ENCODE peak calls at places on chromosomes 7 and 10, in four cellular contexts. One of them, this sample, is unnamed.
A peak's percentile ranks its signal among the peaks of the same experiment; 100 is the strongest.

GRCh38 chr7:2701832-2702593 is 14.0 kb downstream of the AMZ1 start:
- DNase-seq in HepG2: no peak
- DNase-seq in K562: no peak
- DNase-seq in GM12878: no peak
- DNase-seq in this sample: no peak

GRCh38 chr10:75403144-75404022 is 1.8 kb upstream of the ZNF503 start:
- DNase-seq in HepG2: peak; percentile 18
- DNase-seq in K562: no peak
- DNase-seq in GM12878: no peak
- DNase-seq in this sample: peak; percentile 64

GRCh38 chr7:23474098-23474828 is 4.0 kb upstream of the IGF2BP3 start:
- DNase-seq in HepG2: peak; percentile 96
- DNase-seq in K562: peak; percentile 96
- DNase-seq in GM12878: peak; percentile 76
- DNase-seq in this sample: peak; percentile 97

GRCh38 chr10:49601857-49602256 is 8.3 kb upstream of the SLC18A3 start:
- DNase-seq in HepG2: no peak
- DNase-seq in K562: no peak
- DNase-seq in GM12878: no peak
- DNase-seq in this sample: no peak

GRCh38 chr7:102872460-102872859 is 40.3 kb upstream of the LRRC17 start:
- DNase-seq in HepG2: no peak
- DNase-seq in K562: no peak
- DNase-seq in GM12878: no peak
- DNase-seq in this sample: no peak

GRCh38 chr7:159118220-159118595 is 26.5 kb downstream of the VIPR2 start:
- DNase-seq in HepG2: no peak
- DNase-seq in K562: no peak
- DNase-seq in GM12878: no peak
- DNase-seq in this sample: no peak

GRCh38 chr10:116767235-116767634 is 24.9 kb upstream of the HSPA12A start:
- DNase-seq in HepG2: no peak
- DNase-seq in K562: no peak
- DNase-seq in GM12878: no peak
- DNase-seq in this sample: no peak

GRCh38 chr7:131107343-131108211 is 220.1 kb upstream of the MKLN1 start:
- DNase-seq in HepG2: peak; percentile 83
- DNase-seq in K562: peak; percentile 75
- DNase-seq in GM12878: no peak
- DNase-seq in this sample: peak; percentile 32

GRCh38 chr7:87474533-87475358 is 734 bp downstream of the ABCB4 start:
- DNase-seq in HepG2: no peak
- DNase-seq in K562: no peak
- DNase-seq in GM12878: peak; percentile 96
- DNase-seq in this sample: no peak

GRCh38 chr7:80611779-80612178 is 26.7 kb upstream of the CD36 start:
- DNase-seq in HepG2: peak; percentile 95
- DNase-seq in K562: no peak
- DNase-seq in GM12878: no peak
- DNase-seq in this sample: no peak

GRCh38 chr10:68208424-68209042 is 23.4 kb downstream of the ATOH7 start:
- DNase-seq in HepG2: peak; percentile 72
- DNase-seq in K562: no peak
- DNase-seq in GM12878: peak; percentile 20
- DNase-seq in this sample: peak; percentile 82

GRCh38 chr10:80530251-80530650 is 7.5 kb upstream of the SH2D4B start:
- DNase-seq in HepG2: peak; percentile 40
- DNase-seq in K562: no peak
- DNase-seq in GM12878: no peak
- DNase-seq in this sample: no peak

GRCh38 chr10:16436758-16437539 is at the start of gene PTER:
- DNase-seq in HepG2: peak; percentile 78
- DNase-seq in K562: peak; percentile 97
- DNase-seq in GM12878: peak; percentile 89
- DNase-seq in this sample: peak; percentile 99

GRCh38 chr7:288671-289101 is 1.3 kb upstream of the FOXL3 start:
- DNase-seq in HepG2: no peak
- DNase-seq in K562: no peak
- DNase-seq in GM12878: no peak
- DNase-seq in this sample: no peak

GRCh38 chr10:103995134-103995533 is 28.2 kb downstream of the SLK start:
- DNase-seq in HepG2: no peak
- DNase-seq in K562: no peak
- DNase-seq in GM12878: no peak
- DNase-seq in this sample: no peak

GRCh38 chr10:117653170-117653515 is 110.6 kb downstream of the EMX2 start:
- DNase-seq in HepG2: peak; percentile 8
- DNase-seq in K562: no peak
- DNase-seq in GM12878: peak; percentile 98
- DNase-seq in this sample: no peak

GRCh38 chr7:151113344-151114150 is 27.3 kb downstream of the AGAP3 start:
- DNase-seq in HepG2: no peak
- DNase-seq in K562: peak; percentile 82
- DNase-seq in GM12878: no peak
- DNase-seq in this sample: peak; percentile 42

GRCh38 chr10:69262249-69262864 is 15.9 kb upstream of the HK1 start:
- DNase-seq in HepG2: no peak
- DNase-seq in K562: no peak
- DNase-seq in GM12878: no peak
- DNase-seq in this sample: no peak

GRCh38 chr7:47193003-47193402 is 388.9 kb downstream of the TNS3 start:
- DNase-seq in HepG2: no peak
- DNase-seq in K562: no peak
- DNase-seq in GM12878: no peak
- DNase-seq in this sample: no peak

GRCh38 chr7:23017303-23017702 is 3.4 kb upstream of the HYCC1 start:
- DNase-seq in HepG2: no peak
- DNase-seq in K562: no peak
- DNase-seq in GM12878: no peak
- DNase-seq in this sample: no peak

GRCh38 chr7:121832347-121832746 is 40.6 kb upstream of the PTPRZ1 start:
- DNase-seq in HepG2: no peak
- DNase-seq in K562: no peak
- DNase-seq in GM12878: no peak
- DNase-seq in this sample: no peak

GRCh38 chr7:74173866-74174605 is at the start of gene EIF4H:
- DNase-seq in HepG2: peak; percentile 78
- DNase-seq in K562: peak; percentile 96
- DNase-seq in GM12878: peak; percentile 58
- DNase-seq in this sample: peak; percentile 93

GRCh38 chr7:158737064-158737695 is 32.6 kb upstream of the NCAPG2 start:
- DNase-seq in HepG2: no peak
- DNase-seq in K562: no peak
- DNase-seq in GM12878: no peak
- DNase-seq in this sample: no peak

GRCh38 chr7:99124236-99124635 is 19.7 kb downstream of the SMURF1 start:
- DNase-seq in HepG2: no peak
- DNase-seq in K562: no peak
- DNase-seq in GM12878: no peak
- DNase-seq in this sample: no peak

GRCh38 chr10:89171263-89171872 is 35.7 kb downstream of the CH25H start:
- DNase-seq in HepG2: no peak
- DNase-seq in K562: no peak
- DNase-seq in GM12878: no peak
- DNase-seq in this sample: no peak

GRCh38 chr10:27558612-27559020 is 54.5 kb downstream of the RAB18 start:
- DNase-seq in HepG2: peak; percentile 68
- DNase-seq in K562: peak; percentile 32
- DNase-seq in GM12878: no peak
- DNase-seq in this sample: peak; percentile 55

GRCh38 chr7:87966271-87966670 is 32.2 kb downstream of the ADAM22 start:
- DNase-seq in HepG2: no peak
- DNase-seq in K562: no peak
- DNase-seq in GM12878: no peak
- DNase-seq in this sample: no peak

GRCh38 chr7:1544178-1544895 is 11.7 kb downstream of the TMEM184A start:
- DNase-seq in HepG2: no peak
- DNase-seq in K562: no peak
- DNase-seq in GM12878: no peak
- DNase-seq in this sample: no peak

GRCh38 chr7:127187740-127188139 is 65.0 kb downstream of the GRM8 start:
- DNase-seq in HepG2: no peak
- DNase-seq in K562: no peak
- DNase-seq in GM12878: no peak
- DNase-seq in this sample: no peak

GRCh38 chr7:150962743-150963399 is 15.2 kb downstream of the KCNH2 start:
- DNase-seq in HepG2: peak; percentile 18
- DNase-seq in K562: peak; percentile 81
- DNase-seq in GM12878: no peak
- DNase-seq in this sample: peak; percentile 83

GRCh38 chr7:497946-498655 is 21.5 kb downstream of the PDGFA start:
- DNase-seq in HepG2: no peak
- DNase-seq in K562: no peak
- DNase-seq in GM12878: no peak
- DNase-seq in this sample: no peak

GRCh38 chr7:108920490-108920889 is 350.8 kb downstream of the DNAJB9 start:
- DNase-seq in HepG2: no peak
- DNase-seq in K562: no peak
- DNase-seq in GM12878: no peak
- DNase-seq in this sample: no peak

GRCh38 chr7:37916017-37916672 is 472 bp downstream of the SFRP4 start:
- DNase-seq in HepG2: no peak
- DNase-seq in K562: no peak
- DNase-seq in GM12878: no peak
- DNase-seq in this sample: peak; percentile 42

GRCh38 chr7:134902058-134902457 is 84.2 kb upstream of the AGBL3 start:
- DNase-seq in HepG2: no peak
- DNase-seq in K562: no peak
- DNase-seq in GM12878: no peak
- DNase-seq in this sample: no peak

GRCh38 chr7:229184-229964 is 37.0 kb downstream of the FAM20C start:
- DNase-seq in HepG2: no peak
- DNase-seq in K562: no peak
- DNase-seq in GM12878: no peak
- DNase-seq in this sample: no peak

GRCh38 chr10:124022066-124022465 is 71.3 kb downstream of the CHST15 start:
- DNase-seq in HepG2: no peak
- DNase-seq in K562: no peak
- DNase-seq in GM12878: no peak
- DNase-seq in this sample: no peak

GRCh38 chr7:87797798-87798403 is 78.3 kb downstream of the SLC25A40 start:
- DNase-seq in HepG2: peak; percentile 48
- DNase-seq in K562: no peak
- DNase-seq in GM12878: peak; percentile 45
- DNase-seq in this sample: no peak

GRCh38 chr10:75397571-75397921 is 4.0 kb downstream of the ZNF503 start:
- DNase-seq in HepG2: no peak
- DNase-seq in K562: no peak
- DNase-seq in GM12878: no peak
- DNase-seq in this sample: no peak

GRCh38 chr10:102196893-102197292 is 29.2 kb upstream of the ELOVL3 start:
- DNase-seq in HepG2: no peak
- DNase-seq in K562: no peak
- DNase-seq in GM12878: no peak
- DNase-seq in this sample: no peak
- TF ChIP-seq SP1 in HepG2: no peak
- TF ChIP-seq SP1 in K562: no peak
- TF ChIP-seq SP1 in GM12878: no peak
- TF ChIP-seq SP1 in this sample: no peak

GRCh38 chr10:21493841-21494220 is 31.7 kb downstream of the SKIDA1 start:
- DNase-seq in HepG2: no peak
- DNase-seq in K562: no peak
- DNase-seq in GM12878: no peak
- DNase-seq in this sample: no peak
- TF ChIP-seq CBFB in HepG2: no peak
- TF ChIP-seq CBFB in K562: no peak
- TF ChIP-seq CBFB in GM12878: no peak
- TF ChIP-seq CBFB in this sample: no peak

GRCh38 chr10:125523347-125523746 is 159.6 kb downstream of the TEX36 start:
- DNase-seq in HepG2: no peak
- DNase-seq in K562: no peak
- DNase-seq in GM12878: no peak
- DNase-seq in this sample: no peak

GRCh38 chr10:125520968-125521367 is 162.0 kb downstream of the TEX36 start:
- DNase-seq in HepG2: no peak
- DNase-seq in K562: no peak
- DNase-seq in GM12878: no peak
- DNase-seq in this sample: no peak

GRCh38 chr10:125521721-125522680 is 161.0 kb downstream of the TEX36 start:
- DNase-seq in HepG2: peak; percentile 23
- DNase-seq in K562: peak; percentile 63
- DNase-seq in GM12878: no peak
- DNase-seq in this sample: peak; percentile 89
- TF ChIP-seq SP1 in HepG2: no peak
- TF ChIP-seq SP1 in K562: no peak
- TF ChIP-seq SP1 in GM12878: no peak
- TF ChIP-seq SP1 in this sample: no peak

DNA sequence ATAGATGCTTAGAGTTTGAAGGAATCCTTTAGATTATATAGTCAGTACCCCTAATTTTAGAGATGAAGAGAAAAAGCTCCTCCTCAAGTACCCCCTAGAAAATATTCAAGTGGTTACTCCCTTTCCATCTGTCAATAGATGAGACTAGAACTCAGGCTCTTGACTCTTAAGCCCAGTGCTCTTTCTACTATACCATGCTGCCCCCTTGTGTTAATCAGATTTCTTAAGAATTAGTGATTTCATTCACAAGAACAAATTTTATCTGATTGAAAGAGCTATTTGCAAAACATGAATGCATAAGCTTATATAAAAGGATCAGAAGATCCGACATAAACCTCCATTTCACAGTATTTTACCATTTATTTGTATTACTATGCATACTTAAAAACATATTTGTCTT is 179.3 kb downstream of the TFEC start:
- DNase-seq in HepG2: peak; percentile 24
- DNase-seq in K562: no peak
- DNase-seq in GM12878: no peak
- DNase-seq in this sample: no peak
- TF ChIP-seq CBFB in HepG2: no peak
- TF ChIP-seq CBFB in K562: no peak
- TF ChIP-seq CBFB in GM12878: no peak
- TF ChIP-seq CBFB in this sample: no peak

GRCh38 chr10:19133992-19134391 is 85.4 kb downstream of the MALRD1 start:
- DNase-seq in HepG2: no peak
- DNase-seq in K562: no peak
- DNase-seq in GM12878: no peak
- DNase-seq in this sample: no peak
- TF ChIP-seq SP1 in HepG2: no peak
- TF ChIP-seq SP1 in K562: no peak
- TF ChIP-seq SP1 in GM12878: no peak
- TF ChIP-seq SP1 in this sample: no peak

DNA sequence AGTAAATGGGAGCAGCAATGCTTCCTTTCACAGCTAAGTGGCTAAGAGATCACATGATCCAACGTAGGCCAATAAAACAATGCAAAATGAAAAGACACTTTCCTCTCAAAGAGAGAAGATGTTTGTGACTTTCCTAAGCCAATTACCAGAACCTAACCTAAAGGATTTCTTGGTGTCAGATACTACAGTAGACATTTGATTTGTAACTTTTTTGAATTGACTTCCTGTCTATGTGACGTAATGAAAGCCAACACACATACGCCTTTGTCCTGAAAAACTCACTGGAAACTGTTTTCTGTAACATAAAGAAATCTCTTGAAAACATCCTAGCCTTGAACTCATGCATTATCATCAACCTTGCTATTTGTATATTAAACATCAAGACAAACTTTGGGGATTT is 417.1 kb downstream of the GPAM start:
- DNase-seq in HepG2: no peak
- DNase-seq in K562: no peak
- DNase-seq in GM12878: no peak
- DNase-seq in this sample: no peak
- TF ChIP-seq CBFB in HepG2: no peak
- TF ChIP-seq CBFB in K562: no peak
- TF ChIP-seq CBFB in GM12878: no peak
- TF ChIP-seq CBFB in this sample: no peak